ENCODE peak calls at places on chromosome 4, in seven cellular contexts. J is MM.1S, A is GM23338, U is GM23248, X is hepatocyte, R is neural progenitor cell, O is HCT116. N is an unnamed sample.

GRCh38 chr4:95158626-95159025 is 390.1 kb downstream of the UNC5C start:
- DNase-seq in J (no peak), X (no peak), U (no peak), O (no peak), A (no peak), R (no peak), N (no peak)

GRCh38 chr4:30473225-30473624 is 246.9 kb upstream of the PCDH7 start:
- DNase-seq in U (no peak), A (no peak), J (peak), R (no peak), O (no peak), X (no peak), N (no peak)

GRCh38 chr4:149140841-149141240 is 674.8 kb downstream of the IQCM start:
- DNase-seq in R (no peak), X (no peak), U (no peak), J (no peak), O (no peak), A (no peak), N (peak)

GRCh38 chr4:57373971-57374370 is 263.8 kb upstream of the IGFBP7 start:
- DNase-seq in O (no peak), X (no peak), A (no peak), R (no peak), U (peak), J (no peak), N (peak)

GRCh38 chr4:120718979-120719566 is 203.5 kb downstream of the PRDM5 start:
- DNase-seq in X (peak), A (peak), R (peak), J (peak), O (peak), U (peak), N (peak)

GRCh38 chr4:150533673-150534072 is 48.3 kb upstream of the MAB21L2 start:
- DNase-seq in X (no peak), R (no peak), J (no peak), A (no peak), O (no peak), U (peak), N (no peak)

GRCh38 chr4:112562254-112562653 is 46.3 kb upstream of the NEUROG2 start:
- DNase-seq in O (no peak), U (no peak), R (no peak), J (no peak), A (no peak), X (no peak), N (peak)

GRCh38 chr4:41207330-41207831 is 7.0 kb downstream of the APBB2 start:
- DNase-seq in X (no peak), O (no peak), U (peak), J (no peak), R (no peak), A (no peak), N (no peak)

GRCh38 chr4:187090401-187090800 is 366.7 kb upstream of the FAT1 start:
- DNase-seq in J (no peak), O (no peak), U (no peak), A (no peak), X (no peak), R (no peak), N (no peak)

GRCh38 chr4:59571805-59572430 is 1628.2 kb upstream of the ADGRL3 start:
- DNase-seq in X (no peak), R (no peak), J (no peak), O (no peak), A (no peak), U (no peak), N (peak)

GRCh38 chr4:48079972-48080391 is 54.1 kb downstream of the TXK start:
- DNase-seq in U (no peak), X (peak), R (no peak), J (no peak), A (no peak), O (no peak), N (peak)

GRCh38 chr4:130092187-130093015 is 996.4 kb downstream of the C4orf33 start:
- DNase-seq in A (no peak), X (no peak), U (no peak), R (no peak), J (no peak), O (no peak), N (no peak)

GRCh38 chr4:99447079-99447478 is 11.9 kb upstream of the ADH7 start:
- DNase-seq in U (peak), O (peak), J (peak), R (peak), A (peak), X (peak), N (peak)

GRCh38 chr4:184475096-184475461 is 729 bp upstream of the IRF2 start:
- DNase-seq in A (peak), U (peak), O (no peak), R (no peak), X (peak), J (peak), N (peak)

GRCh38 chr4:29708473-29708872 is 1011.7 kb upstream of the PCDH7 start:
- DNase-seq in J (no peak), O (no peak), A (no peak), X (peak), R (peak), U (no peak), N (peak)

GRCh38 chr4:142815834-142816233 is 30.3 kb downstream of the INPP4B start:
- DNase-seq in U (peak), R (no peak), A (no peak), O (peak), X (no peak), J (no peak), N (peak)

GRCh38 chr4:22434895-22435294 is 81.0 kb downstream of the ADGRA3 start:
- DNase-seq in J (peak), O (peak), A (peak), R (peak), U (peak), X (peak), N (peak)

GRCh38 chr4:169485084-169485483 is 127.3 kb downstream of the NEK1 start:
- DNase-seq in R (no peak), J (no peak), U (peak), A (no peak), O (no peak), X (no peak), N (peak)

GRCh38 chr4:22515888-22516541 is at the start of gene ADGRA3:
- DNase-seq in U (peak), X (peak), J (peak), A (peak), R (peak), O (no peak), N (peak)

GRCh38 chr4:18397681-18398080 is 376.1 kb upstream of the LCORL start:
- DNase-seq in X (no peak), U (no peak), O (no peak), R (no peak), A (peak), J (no peak), N (no peak)

GRCh38 chr4:25500626-25501318 is 123.7 kb downstream of the ANAPC4 start:
- DNase-seq in O (no peak), X (no peak), U (no peak), J (no peak), R (peak), A (no peak), N (no peak)

GRCh38 chr4:102832105-102832504 is 4.8 kb upstream of the UBE2D3 start:
- DNase-seq in J (no peak), O (no peak), X (no peak), R (no peak), A (no peak), U (no peak), N (no peak)

GRCh38 chr4:85544751-85545150 is 69.8 kb downstream of the ARHGAP24 start:
- DNase-seq in J (no peak), A (no peak), O (no peak), U (no peak), X (no peak), R (no peak), N (no peak)

DNA sequence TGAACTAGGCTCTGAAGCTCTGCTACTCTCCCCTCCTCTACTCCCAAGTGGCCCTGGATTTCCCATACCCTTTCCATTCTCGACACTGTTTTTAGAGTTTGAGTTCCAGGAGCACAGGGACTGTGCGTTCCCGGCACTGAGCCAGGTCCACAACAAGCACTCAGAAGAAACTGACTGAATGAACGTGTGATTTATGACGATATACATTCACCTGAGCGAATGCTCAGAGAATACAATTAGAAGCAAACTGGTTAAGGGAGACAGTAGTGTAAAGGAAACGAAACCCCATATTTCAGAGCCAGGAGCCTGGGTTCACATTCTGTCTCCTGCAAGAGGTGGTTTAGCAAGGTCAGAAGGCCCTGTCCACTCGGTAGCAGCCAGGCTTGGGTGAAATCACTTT is 1.4 kb upstream of the KIAA0232 start:
- DNase-seq in R (no peak), X (no peak), U (no peak), J (no peak), A (no peak), O (no peak), N (no peak)
- TF ChIP-seq EZH2 in R (no peak), X (no peak), U (no peak), J (no peak), A (no peak), O (no peak), N (no peak)

GRCh38 chr4:164538061-164538460 is 215.9 kb upstream of the SMIM31 start:
- DNase-seq in R (no peak), J (no peak), U (no peak), A (no peak), X (no peak), O (no peak), N (no peak)
- H2AFZ ChIP-seq in R (no peak), J (no peak), U (no peak), A (peak), X (no peak), O (no peak), N (no peak)

DNA sequence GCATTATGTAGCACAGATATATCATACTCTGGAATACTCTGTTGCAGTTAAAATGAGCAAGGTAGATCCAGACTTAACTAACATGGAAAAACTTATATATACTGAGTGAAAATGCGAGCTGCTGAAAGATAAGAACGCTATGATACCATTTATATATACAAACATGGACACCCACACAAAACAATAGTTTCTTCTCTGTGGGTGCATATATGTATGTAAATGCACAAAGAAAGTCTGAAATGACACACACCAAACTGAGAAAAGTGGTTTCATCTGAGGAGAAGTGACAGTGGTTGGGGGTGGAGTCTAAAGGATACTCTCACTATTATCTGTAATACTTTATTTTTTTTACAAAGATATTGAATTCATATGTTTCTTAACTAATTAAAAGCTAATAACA is 12.2 kb upstream of the FGF2 start:
- DNase-seq in O (no peak), X (no peak), J (no peak), U (no peak), A (no peak), R (no peak), N (no peak)
- TF ChIP-seq EZH2phosphoT487 in O (no peak), X (no peak), J (no peak), U (no peak), A (no peak), R (no peak), N (no peak)

GRCh38 chr4:5955201-5955821 is 62.4 kb upstream of the CRMP1 start:
- DNase-seq in J (no peak), O (no peak), A (peak), U (no peak), X (no peak), R (peak), N (no peak)
- TF ChIP-seq EZH2 in J (no peak), O (no peak), A (no peak), U (no peak), X (no peak), R (no peak), N (no peak)

GRCh38 chr4:165457793-165458192 is 79.0 kb downstream of the CPE start:
- DNase-seq in X (no peak), A (no peak), O (no peak), J (no peak), R (no peak), U (no peak), N (no peak)

GRCh38 chr4:165458451-165458850 is 79.6 kb downstream of the CPE start:
- DNase-seq in O (no peak), X (no peak), U (peak), R (no peak), A (no peak), J (no peak), N (no peak)

GRCh38 chr4:165462009-165462408 is 83.2 kb downstream of the CPE start:
- DNase-seq in A (no peak), U (peak), O (no peak), X (no peak), J (no peak), R (no peak), N (no peak)

GRCh38 chr4:165464338-165464737 is 85.5 kb downstream of the CPE start:
- DNase-seq in X (no peak), O (no peak), R (no peak), A (no peak), U (no peak), J (no peak), N (no peak)

DNA sequence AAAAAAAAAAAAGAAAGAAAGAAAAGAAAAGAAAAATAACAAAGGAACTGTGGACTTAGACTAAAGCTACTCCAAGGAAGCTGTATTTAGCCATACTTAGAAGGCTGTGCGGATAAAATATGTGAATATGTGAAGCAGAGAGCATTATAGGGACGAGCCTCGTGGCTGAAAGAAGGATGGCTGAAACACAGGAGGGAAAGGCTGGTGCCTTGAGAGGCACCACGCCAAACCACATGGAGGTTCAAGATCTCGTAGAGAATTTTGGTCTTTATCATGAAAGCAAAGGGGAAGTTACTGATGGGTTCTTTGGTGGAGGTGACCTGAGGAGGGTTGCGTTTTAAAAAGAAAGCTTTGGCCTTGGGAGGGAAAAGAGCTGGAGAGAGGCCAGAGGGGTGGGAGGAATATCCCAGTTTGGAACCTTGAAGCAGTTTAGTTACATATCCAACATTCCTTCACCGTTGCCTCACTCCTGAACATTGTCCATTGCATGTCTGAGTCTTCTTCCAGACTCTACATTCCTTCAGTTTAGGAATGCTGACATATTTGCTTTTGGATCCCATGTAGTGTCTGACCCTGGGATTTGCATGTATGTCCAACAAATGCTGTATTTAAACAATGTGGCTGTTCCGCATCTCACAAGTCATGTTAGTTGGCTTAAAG is 82.5 kb downstream of the CPE start:
- DNase-seq in J (no peak), O (no peak), X (peak), R (no peak), A (no peak), U (peak), N (no peak)
- H2AFZ ChIP-seq in J (no peak), O (no peak), X (no peak), R (no peak), A (no peak), U (peak), N (no peak)

DNA sequence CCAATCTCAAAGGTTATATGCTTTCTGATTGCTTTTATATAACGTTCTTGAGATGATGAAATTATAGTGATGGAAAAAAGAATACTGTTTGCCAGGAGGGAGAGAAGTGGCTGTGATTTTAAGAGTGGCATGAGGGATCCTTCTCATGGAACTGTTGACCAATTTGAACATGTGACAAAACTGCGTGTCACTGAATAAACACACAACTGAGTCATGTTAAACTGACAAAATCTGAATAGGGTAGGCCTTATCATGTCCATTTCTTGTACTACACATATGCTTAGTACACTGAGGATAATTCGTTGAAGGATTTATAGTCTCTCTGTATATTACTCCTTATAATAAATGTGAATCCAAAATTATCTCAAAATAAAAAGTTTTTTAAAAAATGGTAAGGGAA is 22.2 kb upstream of the HSPA4L start:
- DNase-seq in U (peak), R (no peak), J (no peak), X (no peak), A (no peak), O (no peak), N (peak)
- TF ChIP-seq EZH2phosphoT487 in U (no peak), R (no peak), J (no peak), X (no peak), A (no peak), O (no peak), N (no peak)

N was measured in PC-3.